ENCODE peak calls at places on chromosomes 16 and 17, in five cellular contexts. O is naive thymus-derived CD4-positive, alpha-beta T cell; M is HCT116; H is H9; D is lung. K is an unnamed sample.

GRCh38 chr16:30778549-30779244 is 8.3 kb downstream of the ZNF629 start:
- DNase-seq in D (no peak), M (no peak), O (no peak), H (peak), K (no peak)

GRCh38 chr17:7173687-7174602 is 5.2 kb downstream of the ASGR1 start:
- DNase-seq in O (peak), H (peak), M (no peak), D (peak), K (peak)

GRCh38 chr17:43753488-43754129 is 5.0 kb downstream of the SOST start:
- DNase-seq in D (no peak), M (no peak), O (no peak), H (no peak), K (no peak)

GRCh38 chr17:55814377-55814776 is 63.5 kb downstream of the PCTP start:
- DNase-seq in O (no peak), D (no peak), H (no peak), M (no peak), K (no peak)

GRCh38 chr16:72434159-72434558 is 262.2 kb upstream of the PMFBP1 start:
- DNase-seq in H (no peak), O (no peak), M (peak), D (no peak), K (no peak)

GRCh38 chr17:76027159-76027839 is at the start of gene EVPL:
- DNase-seq in M (peak), D (peak), O (no peak), H (peak), K (no peak)

GRCh38 chr16:50695017-50696000 is 1.9 kb downstream of the NOD2 start:
- DNase-seq in O (no peak), H (no peak), M (no peak), D (peak), K (no peak)

GRCh38 chr17:42541041-42541833 is 5.2 kb downstream of the NAGLU start:
- DNase-seq in M (no peak), D (no peak), H (no peak), O (no peak), K (no peak)

GRCh38 chr17:9890124-9890523 is 14.9 kb downstream of the RCVRN start:
- DNase-seq in O (no peak), M (peak), D (no peak), H (peak), K (no peak)

GRCh38 chr16:69859105-69859969 is 91.8 kb upstream of the CLEC18A start:
- DNase-seq in O (no peak), M (peak), H (peak), D (peak), K (peak)

GRCh38 chr17:72192409-72193192 is 71.8 kb downstream of the SOX9 start:
- DNase-seq in D (peak), M (no peak), O (no peak), H (no peak), K (no peak)

GRCh38 chr17:63476494-63476856 is 386 bp upstream of the ACE start:
- DNase-seq in M (no peak), O (peak), D (no peak), H (peak), K (no peak)

GRCh38 chr17:50953831-50954601 is 87.9 kb upstream of the TOB1 start:
- DNase-seq in O (no peak), H (peak), M (no peak), D (no peak), K (no peak)

GRCh38 chr16:86455116-86455515 is 55.2 kb upstream of the FOXF1 start:
- DNase-seq in M (no peak), O (no peak), H (no peak), D (no peak), K (no peak)

GRCh38 chr17:57276621-57277020 is 20.3 kb downstream of the MSI2 start:
- DNase-seq in O (no peak), D (no peak), M (no peak), H (no peak), K (no peak)

GRCh38 chr16:56354746-56355145 is 70.6 kb downstream of the AMFR start:
- DNase-seq in M (no peak), O (no peak), H (no peak), D (no peak), K (no peak)

GRCh38 chr17:35314415-35315216 is 58.8 kb downstream of the SLFN11 start:
- DNase-seq in M (no peak), D (no peak), O (no peak), H (peak), K (no peak)

GRCh38 chr17:18065546-18065945 is 22.2 kb upstream of the DRG2 start:
- DNase-seq in H (no peak), M (no peak), D (no peak), O (no peak), K (no peak)

GRCh38 chr17:18069101-18069500 is 18.6 kb upstream of the DRG2 start:
- DNase-seq in M (peak), H (no peak), O (no peak), D (no peak), K (no peak)

GRCh38 chr17:18059283-18059682 is 20.1 kb downstream of the GID4 start:
- DNase-seq in M (no peak), D (no peak), O (no peak), H (no peak), K (no peak)

GRCh38 chr17:18066866-18067265 is 20.9 kb upstream of the DRG2 start:
- DNase-seq in O (no peak), H (no peak), D (no peak), M (no peak), K (no peak)

DNA sequence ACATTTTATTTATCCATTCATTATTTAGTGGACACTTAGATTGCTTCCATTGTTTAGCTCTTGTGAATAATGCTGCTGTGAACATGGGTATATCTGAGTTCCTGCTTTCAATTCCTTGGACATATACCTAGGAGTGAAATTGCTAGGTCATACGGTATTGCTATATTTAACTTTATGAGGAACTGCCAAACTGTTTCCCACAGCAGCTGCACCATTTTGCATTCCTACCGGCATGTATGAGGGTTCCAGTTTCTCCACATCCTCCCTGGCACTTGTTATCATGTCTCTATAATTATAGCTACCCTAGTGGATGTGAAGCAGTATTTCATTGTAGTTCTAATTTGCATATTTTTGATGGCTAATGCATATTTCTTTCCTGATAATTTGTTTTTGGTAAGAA is 23.7 kb upstream of the DRG2 start:
- DNase-seq in O (no peak), M (no peak), H (no peak), D (no peak), K (no peak)
- H3K27ac ChIP-seq in O (no peak), M (no peak), H (no peak), D (no peak), K (no peak)

GRCh38 chr16:28845173-28846079 is 722 bp downstream of the TUFM start:
- DNase-seq in H (no peak), O (peak), D (no peak), M (peak), K (no peak)
- H3K27ac ChIP-seq in H (no peak), O (peak), D (peak), M (peak), K (peak)

DNA sequence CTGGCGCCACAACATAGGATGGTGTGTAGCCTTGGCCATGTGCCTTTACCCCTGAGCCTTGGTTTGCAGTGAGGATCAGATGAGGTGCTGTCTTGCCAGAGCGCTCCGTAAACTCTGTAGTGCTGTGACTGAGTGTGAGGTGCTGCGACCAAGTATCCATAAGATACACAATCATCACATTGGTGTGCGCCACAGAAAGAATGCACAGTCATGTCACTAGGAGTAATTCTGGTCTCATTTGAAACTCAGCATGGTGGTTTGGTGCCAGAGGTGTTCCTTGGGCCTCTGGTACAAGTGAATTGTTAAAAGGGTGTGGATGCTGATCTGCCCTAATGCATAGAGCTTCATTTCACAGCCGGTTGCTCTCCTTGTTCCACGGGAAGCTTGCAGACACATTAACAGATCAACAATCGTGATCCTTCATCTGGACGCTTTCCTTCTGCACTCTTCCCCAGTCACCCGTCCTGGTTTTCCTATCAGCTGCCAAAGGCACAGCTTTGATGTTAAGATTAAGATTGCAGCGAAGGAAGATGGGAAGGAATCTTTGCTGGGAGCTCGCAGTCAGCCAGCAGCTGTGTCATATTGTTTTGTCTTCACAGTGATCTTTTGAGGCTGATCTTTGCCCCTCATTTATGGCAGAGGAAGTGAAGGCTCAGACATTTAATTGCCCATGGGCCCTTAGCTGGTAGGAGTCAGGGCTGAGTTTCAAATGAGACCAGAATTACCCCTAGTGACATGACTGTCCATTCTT is 79.1 kb downstream of the KSR1 start:
- DNase-seq in O (no peak), H (no peak), M (no peak), D (no peak), K (no peak)
- H3K27ac ChIP-seq in O (no peak), H (no peak), M (no peak), D (no peak), K (peak)

GRCh38 chr16:85003076-85003475 is 8.3 kb downstream of the ZDHHC7 start:
- DNase-seq in H (peak), M (no peak), O (no peak), D (no peak), K (no peak)

GRCh38 chr16:85002099-85002541 is 9.2 kb downstream of the ZDHHC7 start:
- DNase-seq in D (no peak), M (no peak), O (no peak), H (no peak), K (no peak)

GRCh38 chr16:85003723-85004586 is 7.4 kb downstream of the ZDHHC7 start:
- DNase-seq in D (no peak), H (no peak), O (no peak), M (no peak), K (no peak)

GRCh38 chr16:85004587-85005205 is 6.6 kb downstream of the ZDHHC7 start:
- DNase-seq in M (no peak), H (no peak), O (no peak), D (peak), K (no peak)

DNA sequence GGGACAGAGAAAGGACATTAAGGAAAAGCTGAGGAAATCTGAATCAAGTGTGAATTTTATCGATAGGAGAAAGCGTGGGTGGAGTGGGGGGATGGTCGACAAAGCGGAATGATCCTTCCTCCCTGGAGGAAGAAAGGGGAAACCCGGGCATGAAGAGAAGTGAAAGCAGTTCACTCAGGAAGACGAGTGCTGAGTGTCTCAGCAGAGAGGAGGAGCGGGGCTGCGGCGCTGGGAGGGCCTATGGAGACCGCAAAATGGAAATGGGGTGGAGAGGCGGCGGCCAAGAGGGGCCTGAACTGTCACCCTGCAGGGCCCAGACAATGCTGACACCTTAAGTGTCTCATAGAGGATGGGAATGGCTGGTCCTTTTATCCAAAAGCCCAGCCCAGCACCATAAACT is 8.7 kb downstream of the ZDHHC7 start:
- DNase-seq in D (no peak), M (no peak), O (no peak), H (no peak), K (no peak)
- H3K27ac ChIP-seq in D (no peak), M (no peak), O (no peak), H (no peak), K (peak)

DNA sequence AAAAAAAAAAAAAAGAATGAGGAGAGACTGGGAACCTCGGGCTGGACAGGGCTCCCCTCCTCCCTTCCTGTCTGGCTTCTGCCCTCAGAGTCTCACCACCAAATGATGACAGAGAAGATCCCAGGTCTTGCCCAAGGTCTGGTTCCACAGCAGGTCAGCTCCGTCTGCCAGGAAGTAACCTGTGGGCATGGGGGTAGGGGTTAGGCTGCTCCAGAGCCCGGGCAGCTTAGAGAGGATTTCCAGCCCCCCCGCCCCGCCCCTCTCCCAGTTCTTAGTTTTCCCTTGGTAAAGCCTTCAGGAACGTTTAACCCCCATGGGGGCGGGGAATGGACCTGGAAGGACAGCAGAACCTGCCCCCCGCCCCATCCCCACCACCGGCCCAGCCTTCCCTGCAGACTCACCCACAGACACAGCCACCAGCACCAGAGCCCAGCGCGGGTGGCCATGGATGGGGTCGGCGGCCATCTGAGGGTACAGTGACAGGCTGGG is 730 bp downstream of the TLCD2 start:
- DNase-seq in D (no peak), H (peak), O (no peak), M (no peak), K (no peak)
- H3K27ac ChIP-seq in D (no peak), H (no peak), O (no peak), M (no peak), K (no peak)

DNA sequence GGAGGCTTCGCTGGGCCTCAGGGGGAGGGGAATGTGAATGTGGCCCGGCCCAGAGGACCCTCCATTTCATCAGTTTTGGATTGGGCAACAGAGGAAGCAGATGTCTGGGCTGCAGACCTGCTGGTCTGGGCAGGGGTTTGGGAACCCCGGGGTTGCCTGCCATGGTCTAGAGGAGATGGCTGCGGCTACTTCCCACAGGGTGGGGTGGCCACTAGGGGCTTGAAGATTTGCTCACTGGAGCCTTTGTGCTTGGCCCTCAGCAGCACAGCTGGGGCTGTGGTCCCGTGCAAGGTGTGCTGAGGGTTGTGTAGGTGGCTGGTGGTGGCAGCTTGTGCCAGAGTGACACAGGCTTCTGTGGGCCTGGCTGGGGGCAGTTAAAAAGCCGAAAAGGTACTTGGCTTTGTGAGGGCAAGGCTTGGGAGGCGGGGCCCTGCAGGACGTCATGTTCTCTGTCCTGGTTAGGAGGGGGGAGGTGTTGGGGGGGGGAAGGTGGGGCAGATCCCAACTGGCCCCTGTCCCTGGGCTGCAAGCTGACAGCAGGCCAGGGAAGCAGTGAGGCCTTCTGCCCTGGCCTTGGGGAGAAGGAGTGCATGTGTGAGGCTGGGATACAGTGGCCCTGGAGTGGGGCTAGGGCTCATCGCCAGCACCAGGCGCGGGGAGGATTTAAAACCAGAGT is 98.0 kb downstream of the KPNA2 start:
- DNase-seq in M (no peak), H (peak), O (no peak), D (no peak), K (no peak)
- H3K27ac ChIP-seq in M (no peak), H (no peak), O (no peak), D (no peak), K (no peak)

DNA sequence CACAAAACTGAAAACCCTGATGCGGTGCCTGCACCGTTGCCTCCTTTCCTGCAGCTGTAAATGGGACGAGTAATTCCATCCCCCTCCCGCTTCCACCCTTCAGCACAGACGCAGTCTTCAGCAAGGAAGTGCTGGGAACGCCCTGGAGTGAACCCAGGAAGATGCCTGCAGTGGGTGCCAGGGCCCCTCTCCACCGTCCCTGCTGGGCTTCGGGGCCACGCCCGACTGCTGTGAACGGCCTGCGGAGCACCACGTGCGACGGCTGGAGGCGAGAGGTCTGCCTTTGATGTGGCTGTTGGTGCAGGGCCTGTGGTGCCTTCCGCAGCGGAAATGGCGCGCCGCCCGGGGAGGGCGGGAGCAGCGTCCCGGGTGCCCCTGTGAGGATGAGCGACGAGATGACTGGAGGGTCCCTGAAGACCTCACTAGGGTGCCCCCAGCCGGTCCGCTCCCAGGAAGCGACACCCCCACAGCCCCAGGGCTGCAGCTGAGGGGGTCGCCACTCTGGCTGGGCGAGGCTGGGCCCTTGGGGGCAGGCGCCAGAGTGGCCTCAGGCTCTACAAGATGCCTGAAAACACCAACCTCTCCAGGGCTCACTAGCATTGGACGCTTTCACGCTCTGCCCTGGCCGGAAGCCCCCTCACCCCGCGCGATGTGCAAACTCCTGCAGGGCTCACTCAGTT is 749 bp upstream of the MC1R start:
- DNase-seq in D (peak), H (peak), O (peak), M (peak), K (peak)
- H3K27ac ChIP-seq in D (no peak), H (no peak), O (no peak), M (peak), K (no peak)

GRCh38 chr16:17386229-17386628 is 84.5 kb downstream of the XYLT1 start:
- DNase-seq in M (no peak), D (no peak), O (no peak), H (no peak), K (no peak)

GRCh38 chr16:17382949-17383348 is 87.8 kb downstream of the XYLT1 start:
- DNase-seq in M (no peak), H (no peak), D (no peak), O (no peak), K (no peak)

GRCh38 chr16:17389392-17389791 is 81.4 kb downstream of the XYLT1 start:
- DNase-seq in H (no peak), M (no peak), D (no peak), O (no peak), K (no peak)

GRCh38 chr16:17384473-17384872 is 86.3 kb downstream of the XYLT1 start:
- DNase-seq in O (no peak), D (no peak), H (no peak), M (no peak), K (no peak)

GRCh38 chr16:17387226-17387625 is 83.5 kb downstream of the XYLT1 start:
- DNase-seq in D (no peak), M (no peak), O (no peak), H (no peak), K (no peak)
- H3K27ac ChIP-seq in D (no peak), M (no peak), O (no peak), H (no peak), K (no peak)

GRCh38 chr16:60727856-60728255 is 1308.4 kb downstream of the CDH8 start:
- DNase-seq in O (no peak), H (no peak), M (no peak), D (no peak), K (no peak)
- H3K27ac ChIP-seq in O (no peak), H (no peak), M (no peak), D (no peak), K (no peak)

DNA sequence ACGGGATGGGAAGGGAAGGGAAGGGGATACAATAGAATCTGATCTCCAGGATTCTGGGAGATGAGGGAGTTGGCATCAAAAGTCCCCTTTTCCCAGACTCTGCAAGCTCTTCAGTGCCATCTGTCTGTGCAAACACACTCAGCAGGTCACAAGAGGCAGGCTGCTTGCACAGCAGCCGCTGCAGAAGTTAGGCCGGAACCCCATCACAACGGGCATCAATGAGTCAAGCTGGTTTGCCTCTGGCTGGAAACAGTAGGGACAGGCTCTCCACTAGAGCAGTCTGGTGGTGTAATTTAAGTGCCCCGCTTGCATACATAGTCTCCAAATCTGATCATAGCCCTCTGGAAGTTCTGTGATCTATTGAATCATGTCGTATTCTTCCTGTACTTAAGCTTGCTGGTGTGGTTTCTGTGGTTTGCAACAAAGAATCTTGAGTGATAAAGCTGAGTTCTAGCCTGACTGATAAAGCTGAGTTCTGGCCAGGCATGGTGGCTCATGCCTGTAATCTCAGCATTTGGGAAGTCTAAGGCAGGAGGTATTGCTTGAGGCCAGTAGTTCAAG is 33.7 kb upstream of the KDM8 start:
- DNase-seq in H (peak), O (peak), D (no peak), M (no peak), K (no peak)
- H3K27ac ChIP-seq in H (no peak), O (peak), D (no peak), M (no peak), K (no peak)